ENCODE peak calls at places on chromosomes 1 and 21, in four cellular contexts. G is A549, F is K562, N is GM12878. Z is an unnamed sample.

GRCh38 chr1:30395631-30396030 is 327.8 kb downstream of the MATN1 start:
- DNase-seq in F (no peak), N (no peak), G (no peak), Z (no peak)

GRCh38 chr1:190124068-190124467 is 353.6 kb downstream of the BRINP3 start:
- DNase-seq in N (no peak), F (no peak), G (no peak), Z (no peak)

GRCh38 chr1:194174528-194174927 is 988.1 kb upstream of the B3GALT2 start:
- DNase-seq in F (no peak), G (no peak), N (no peak), Z (no peak)

GRCh38 chr1:16117936-16118335 is 37.9 kb downstream of the EPHA2 start:
- DNase-seq in G (no peak), N (no peak), F (no peak), Z (no peak)

GRCh38 chr1:212459656-212460055 is 26.9 kb downstream of the NENF start:
- DNase-seq in N (no peak), G (no peak), F (no peak), Z (no peak)

GRCh38 chr1:234955107-234955731 is 173.4 kb downstream of the TOMM20 start:
- DNase-seq in N (no peak), G (no peak), F (peak; percentile 62), Z (no peak)

GRCh38 chr21:34018185-34018584 is 55.2 kb upstream of the MRPS6 start:
- DNase-seq in G (no peak), N (no peak), F (no peak), Z (no peak)

GRCh38 chr1:43253876-43254275 is 15.9 kb upstream of the TMEM125 start:
- DNase-seq in F (no peak), G (no peak), N (no peak), Z (no peak)

GRCh38 chr1:205676597-205676996 is 3.7 kb downstream of the SLC45A3 start:
- DNase-seq in N (no peak), F (no peak), G (no peak), Z (no peak)

GRCh38 chr21:33993286-33994231 is 78.0 kb upstream of the ATP5PO start:
- DNase-seq in G (no peak), F (no peak), N (no peak), Z (no peak)

GRCh38 chr21:46397211-46397905 is 61.3 kb upstream of the DIP2A start:
- DNase-seq in F (no peak), N (no peak), G (no peak), Z (no peak)

GRCh38 chr1:85582687-85583354 is 2.3 kb downstream of the CCN1 start:
- DNase-seq in G (no peak), F (no peak), N (no peak), Z (no peak)

GRCh38 chr1:21626921-21627339 is 42.2 kb downstream of the RAP1GAP start:
- DNase-seq in F (no peak), N (no peak), G (no peak), Z (no peak)

DNA sequence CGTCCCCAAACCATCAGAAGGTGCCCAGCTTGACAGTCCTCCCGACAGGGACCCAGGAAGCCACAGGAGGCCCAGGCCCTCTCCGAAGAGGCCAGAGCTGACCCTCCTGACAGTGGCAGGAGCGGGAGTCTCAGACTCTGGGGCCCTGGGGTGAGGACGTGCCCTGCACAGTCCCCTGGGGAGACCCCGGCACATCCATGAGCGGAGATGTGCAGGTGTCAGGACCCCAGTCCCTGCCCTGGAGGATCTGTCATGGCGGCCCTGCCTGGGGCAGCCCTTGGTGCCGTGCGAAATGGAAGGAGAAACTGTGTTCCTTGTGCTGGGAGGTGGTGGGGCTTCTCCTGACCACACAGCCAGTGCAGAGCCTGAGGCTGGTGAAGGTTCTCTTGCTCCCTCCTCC is 55.8 kb downstream of the OBSCN start:
- DNase-seq in G (no peak), F (no peak), N (no peak), Z (no peak)
- TF ChIP-seq EP300 in G (no peak), F (no peak), N (no peak), Z (no peak)

DNA sequence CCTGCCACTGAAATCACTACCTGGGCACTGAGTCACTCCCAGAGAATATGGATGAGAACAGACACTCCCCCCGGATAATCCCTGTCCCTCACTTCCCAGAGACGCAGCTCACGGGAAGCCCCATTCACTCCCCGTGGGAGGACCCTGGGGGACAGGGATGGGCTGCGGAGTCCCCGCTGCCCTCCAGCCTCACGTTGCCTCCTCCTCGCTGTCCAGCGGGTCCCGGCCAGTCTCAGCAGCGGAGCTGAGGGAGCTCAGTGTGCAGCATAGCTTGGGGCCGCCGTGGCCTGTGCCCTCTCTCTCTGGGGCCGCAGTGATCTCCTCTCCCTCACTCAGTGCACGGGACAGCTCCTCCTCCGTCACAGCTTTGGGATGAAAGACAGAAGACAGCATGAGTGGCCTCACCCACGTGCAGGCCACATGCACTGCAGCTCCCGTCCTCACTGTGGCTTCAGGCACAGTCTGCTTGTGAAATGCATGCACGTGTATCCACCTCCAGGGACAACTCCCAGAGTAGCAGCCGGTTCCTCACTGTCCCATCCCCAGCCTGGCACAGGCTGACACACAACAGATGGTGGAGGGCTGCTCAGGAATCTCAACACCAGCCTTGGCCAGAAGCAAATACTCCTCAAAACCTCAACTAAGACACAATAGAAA is 7.4 kb downstream of the CFAP410 start:
- DNase-seq in N (no peak), F (no peak), G (no peak), Z (no peak)
- TF ChIP-seq ESRRA in N (no peak), F (no peak), G (no peak), Z (no peak)

DNA sequence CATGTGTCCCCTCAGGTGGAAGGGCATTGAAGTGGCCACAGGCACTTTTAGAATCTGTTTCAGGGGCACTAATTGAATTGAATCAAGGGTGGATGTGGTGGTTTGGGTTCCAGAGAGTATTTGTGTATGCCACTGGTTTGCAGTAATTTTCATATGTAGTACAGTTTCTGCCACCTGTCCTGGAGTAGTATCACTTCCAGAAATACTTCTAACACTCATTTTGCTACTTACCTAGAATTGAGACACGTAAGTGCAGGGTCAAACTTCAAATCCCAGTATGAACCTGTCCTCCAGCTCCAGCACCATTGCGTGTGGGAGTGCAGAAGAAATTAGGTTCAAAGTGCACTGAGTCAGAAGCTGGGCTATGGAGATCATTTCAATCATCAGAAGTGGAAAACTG is 26.8 kb downstream of the RSPH1 start:
- DNase-seq in F (no peak), N (peak; percentile 77), G (no peak), Z (peak; percentile 16)
- H3K27ac ChIP-seq in F (no peak overlapping the region), N (no peak overlapping the region), G (no peak overlapping the region), Z (no peak overlapping the region)

GRCh38 chr1:112997781-112998180 is 41.8 kb upstream of the SLC16A1 start:
- DNase-seq in F (no peak), N (no peak), G (no peak), Z (no peak)
- TF ChIP-seq EP300 in F (no peak), N (no peak), G (no peak), Z (no peak)

GRCh38 chr1:207282049-207282448 is 39.4 kb upstream of the CD55 start:
- DNase-seq in F (no peak), N (no peak), G (no peak), Z (no peak)

GRCh38 chr1:207284209-207284892 is 37.1 kb upstream of the CD55 start:
- DNase-seq in G (no peak), N (no peak), F (no peak), Z (no peak)

GRCh38 chr1:207283421-207283820 is 38.1 kb upstream of the CD55 start:
- DNase-seq in F (no peak), N (no peak), G (no peak), Z (no peak)

GRCh38 chr1:207279683-207280082 is 41.8 kb upstream of the CD55 start:
- DNase-seq in N (no peak), F (no peak), G (no peak), Z (no peak)

DNA sequence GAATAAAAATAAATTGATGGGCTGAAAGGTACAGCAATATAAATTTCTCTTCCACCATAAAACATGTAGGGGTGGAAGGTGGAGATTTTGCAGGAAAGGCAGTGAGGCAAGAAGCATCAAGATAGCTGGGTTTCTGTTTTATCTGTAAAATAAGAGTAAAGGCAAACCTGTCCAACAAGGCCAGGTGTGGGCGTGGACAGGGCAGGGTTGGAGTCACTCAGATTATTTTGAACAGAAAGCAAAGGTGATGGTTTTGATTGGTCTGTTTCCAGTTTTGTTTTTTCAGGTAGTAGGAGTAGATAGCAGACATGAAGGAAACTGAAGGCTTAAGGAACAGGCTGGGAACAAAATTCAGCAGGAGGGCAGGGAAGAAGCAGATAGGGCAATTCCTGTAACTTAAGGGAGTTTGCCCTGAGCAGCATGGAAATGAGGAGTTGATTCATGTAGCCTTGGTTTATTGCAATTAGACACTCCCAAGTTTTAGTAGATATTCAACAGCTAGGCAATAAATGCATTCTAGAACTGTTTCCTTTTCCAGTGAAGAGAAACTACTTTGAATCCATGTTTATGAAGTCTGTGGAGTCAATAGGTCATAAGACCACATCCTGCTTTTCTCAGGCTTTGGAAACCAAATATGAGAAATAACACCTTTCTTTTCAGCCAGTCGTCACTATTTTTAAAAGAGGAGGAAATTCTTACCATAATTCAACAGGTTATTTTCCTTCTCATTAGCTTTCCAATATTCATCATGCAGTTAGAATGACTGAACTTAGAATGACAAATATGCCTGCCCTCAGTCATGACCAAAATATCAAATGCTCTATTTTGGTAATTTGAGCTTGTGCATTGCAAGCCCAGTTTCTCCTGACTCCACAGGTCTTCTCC is 38.7 kb upstream of the CD55 start:
- DNase-seq in N (no peak), F (no peak), G (no peak), Z (no peak)
- TF ChIP-seq ESRRA in N (no peak), F (no peak), G (no peak), Z (no peak)

GRCh38 chr21:44971672-44971995 is 31.8 kb downstream of the SLX9 start:
- DNase-seq in G (no peak), N (no peak), F (no peak), Z (no peak)

GRCh38 chr21:44972301-44972814 is 32.5 kb downstream of the SLX9 start:
- DNase-seq in F (no peak), N (no peak), G (no peak), Z (no peak)

GRCh38 chr21:44972821-44973220 is 33.0 kb downstream of the SLX9 start:
- DNase-seq in G (no peak), N (no peak), F (peak; percentile 44), Z (no peak)

GRCh38 chr21:44969965-44970755 is 30.3 kb downstream of the SLX9 start:
- DNase-seq in F (no peak), N (no peak), G (no peak), Z (no peak)

GRCh38 chr21:44970766-44971671 is 31.2 kb downstream of the SLX9 start:
- DNase-seq in N (no peak), F (no peak), G (no peak), Z (no peak)
- H3K27ac ChIP-seq in N (no peak overlapping the region), F (no peak overlapping the region), G (no peak overlapping the region), Z (no peak overlapping the region)

GRCh38 chr1:168297019-168297418 is 16.3 kb downstream of the TBX19 start:
- DNase-seq in F (no peak), N (no peak), G (no peak), Z (no peak)
- TF ChIP-seq EP300 in F (no peak), N (no peak), G (no peak), Z (no peak)

DNA sequence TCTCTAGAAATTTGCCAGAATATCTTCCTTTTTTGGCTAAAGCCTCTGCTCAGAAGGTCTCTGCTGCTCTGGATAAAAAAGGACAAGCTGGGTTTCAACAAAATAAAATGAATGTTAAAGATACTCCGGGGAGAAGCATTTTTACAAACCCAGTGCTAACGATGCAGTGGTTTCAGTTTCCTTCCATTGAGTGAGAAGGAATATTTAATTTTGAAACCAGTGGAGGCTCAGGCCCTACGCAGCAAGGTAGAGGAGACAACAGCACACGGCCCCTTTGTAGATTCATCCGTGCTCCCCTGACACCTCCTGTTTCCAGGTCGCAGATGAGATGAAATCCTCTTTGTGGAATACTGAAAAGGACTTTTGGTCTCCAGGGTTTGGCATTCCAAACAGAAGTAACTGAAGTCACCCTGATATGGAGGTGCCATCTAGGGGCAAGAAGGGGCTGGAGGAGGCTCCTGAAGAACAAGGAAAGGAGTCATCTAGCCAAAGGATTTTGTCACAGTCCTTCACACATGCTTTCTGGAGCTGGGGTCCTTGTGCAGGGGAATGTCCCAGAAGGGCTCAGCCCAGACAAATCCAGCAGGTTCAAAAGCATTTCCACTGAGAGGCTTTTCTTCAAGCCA is 65.7 kb upstream of the SYT6 start:
- DNase-seq in G (no peak), F (peak; percentile 12), N (no peak), Z (no peak)
- TF ChIP-seq ESRRA in G (no peak), F (no peak), N (no peak), Z (no peak)

Z was measured in HepG2.